ENCODE peak calls at places on chromosomes 7 and 10, in five cellular contexts. G is tibial artery, H is choroid plexus epithelial cell, N is psoas muscle, K is stomach. O is an unnamed sample.

GRCh38 chr10:102230264-102230860 is 4.3 kb downstream of the ELOVL3 start:
- DNase-seq in G (no peak), H (peak; percentile 78), N (peak; percentile 68), K (peak; percentile 60), O (peak; percentile 56)

GRCh38 chr7:142851269-142851668 is 3.6 kb upstream of the EPHB6 start:
- DNase-seq in G (no peak), H (no peak), N (no peak), K (no peak), O (no peak)

GRCh38 chr7:151717415-151717814 is 159.5 kb downstream of the PRKAG2 start:
- DNase-seq in G (no peak), H (no peak), N (no peak), K (peak; percentile 76), O (no peak)

GRCh38 chr10:84540617-84541288 is 212.4 kb downstream of the CCSER2 start:
- DNase-seq in G (no peak), H (peak; percentile 64), N (peak; percentile 58), K (peak; percentile 64), O (peak; percentile 56)

GRCh38 chr10:11181996-11182395 is 164.3 kb downstream of the CELF2 start:
- DNase-seq in G (peak; percentile 82), H (no peak), N (peak; percentile 53), K (no peak), O (no peak)

GRCh38 chr10:3564599-3564998 is 220.4 kb downstream of the KLF6 start:
- DNase-seq in G (no peak), H (no peak), N (no peak), K (no peak), O (no peak)

GRCh38 chr10:49220031-49220430 is 31.8 kb upstream of the TMEM273 start:
- DNase-seq in G (no peak), H (peak; percentile 38), N (no peak), K (no peak), O (no peak)

GRCh38 chr7:9407816-9408215 is 974.4 kb downstream of the NXPH1 start:
- DNase-seq in G (no peak), H (peak; percentile 13), N (no peak), K (no peak), O (peak; percentile 22)

GRCh38 chr7:57403601-57404342 is 46.2 kb upstream of the ZNF716 start:
- DNase-seq in G (peak; percentile 62), H (no peak), N (peak; percentile 69), K (no peak), O (no peak)

GRCh38 chr7:29327455-29327854 is 132.9 kb downstream of the CHN2 start:
- DNase-seq in G (no peak), H (no peak), N (no peak), K (no peak), O (no peak)

GRCh38 chr7:44935583-44935982 is 43.2 kb downstream of the MYO1G start:
- DNase-seq in G (no peak), H (no peak), N (no peak), K (no peak), O (no peak)

GRCh38 chr7:140646931-140647647 is 6.5 kb upstream of the DENND2A start:
- DNase-seq in G (peak; percentile 58), H (peak; percentile 51), N (no peak), K (no peak), O (peak; percentile 35)

GRCh38 chr7:54354436-54354835 is 187.7 kb upstream of the VSTM2A start:
- DNase-seq in G (no peak), H (no peak), N (no peak), K (no peak), O (no peak)

GRCh38 chr10:43204394-43204942 is 62.4 kb downstream of the RASGEF1A start:
- DNase-seq in G (peak; percentile 57), H (no peak), N (no peak), K (no peak), O (no peak)

DNA sequence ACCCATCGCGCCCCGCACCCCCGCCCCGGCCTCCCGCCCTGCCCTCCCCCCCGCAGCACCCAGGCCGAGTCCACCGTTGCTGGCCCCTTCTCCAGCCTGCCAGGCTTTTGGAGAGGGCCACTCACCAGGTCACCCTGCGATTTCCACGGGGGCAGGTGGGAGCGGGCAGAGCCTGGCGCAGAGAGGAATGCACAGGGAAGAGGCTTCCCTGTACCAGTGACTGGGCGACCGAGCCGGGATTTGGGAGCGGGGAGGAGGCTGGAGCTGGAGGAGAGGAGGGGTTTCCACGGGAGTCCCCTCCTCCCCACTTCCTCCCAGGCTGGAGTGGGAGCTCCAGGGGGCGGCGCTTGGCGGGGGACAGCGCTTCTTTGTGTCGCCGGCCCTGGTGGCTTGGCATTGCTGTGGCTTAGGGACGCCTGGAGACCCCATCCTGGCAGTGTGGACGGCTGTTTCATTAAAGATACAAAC is 19.3 kb downstream of the TCAF1 start:
- DNase-seq in G (peak; percentile 81), H (peak; percentile 63), N (peak; percentile 76), K (peak; percentile 39), O (peak; percentile 69)
- H3K4me3 ChIP-seq in G (peak overlapping the region; percentile 62), H (peak overlapping the region; percentile 85), N (peak overlapping the region; percentile 69), K (peak overlapping the region; percentile 60), O (peak overlapping the region; percentile 72)

DNA sequence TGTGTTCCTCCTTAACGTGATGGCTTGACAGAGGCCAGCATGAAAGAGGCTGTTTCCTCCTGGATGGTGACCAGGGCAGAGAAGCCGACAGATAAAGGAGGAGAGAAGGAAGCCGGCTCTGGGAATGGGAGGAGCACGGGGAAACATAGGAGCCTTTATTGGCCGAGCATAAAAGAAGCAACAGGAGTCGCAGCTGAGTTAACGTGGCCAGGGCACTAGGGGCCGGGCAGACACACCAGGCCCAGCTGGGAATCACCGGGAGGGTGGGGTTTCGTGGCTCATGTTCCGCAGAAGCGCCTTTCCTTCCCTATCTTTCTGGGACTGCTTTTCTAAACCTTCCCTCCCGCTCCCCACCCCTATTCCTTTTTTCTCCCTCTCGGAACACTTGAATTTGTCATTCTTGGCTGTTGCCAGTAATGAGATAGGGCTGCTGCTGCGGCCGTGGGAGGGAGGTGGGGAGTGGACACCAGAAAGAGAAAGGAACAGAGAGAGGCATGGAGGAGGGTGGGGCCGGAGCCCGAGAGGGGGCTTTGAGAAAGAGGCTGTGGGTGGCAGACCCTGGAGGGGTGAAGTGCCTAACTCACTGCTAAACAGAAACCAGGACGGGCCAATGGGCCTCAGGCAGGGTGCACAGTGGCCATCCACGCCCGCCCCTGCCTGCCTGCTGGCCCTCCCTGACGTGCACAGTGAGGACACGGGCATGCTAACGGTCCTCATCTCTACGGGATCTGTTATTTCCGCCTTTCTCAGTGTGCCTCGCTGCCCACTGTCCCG is 65.2 kb downstream of the COL13A1 start:
- DNase-seq in G (no peak), H (peak; percentile 82), N (no peak), K (peak; percentile 36), O (peak; percentile 87)
- TF ChIP-seq CTCF in G (no peak), H (peak; percentile 35), N (no peak), K (no peak), O (no peak)

GRCh38 chr10:13731799-13732198 is 145.0 kb downstream of the PRPF18 start:
- DNase-seq in G (no peak), H (no peak), N (no peak), K (no peak), O (no peak)
- H3K4me3 ChIP-seq in G (no peak overlapping the region), H (no peak overlapping the region), N (no peak overlapping the region), K (no peak overlapping the region), O (no peak overlapping the region)

DNA sequence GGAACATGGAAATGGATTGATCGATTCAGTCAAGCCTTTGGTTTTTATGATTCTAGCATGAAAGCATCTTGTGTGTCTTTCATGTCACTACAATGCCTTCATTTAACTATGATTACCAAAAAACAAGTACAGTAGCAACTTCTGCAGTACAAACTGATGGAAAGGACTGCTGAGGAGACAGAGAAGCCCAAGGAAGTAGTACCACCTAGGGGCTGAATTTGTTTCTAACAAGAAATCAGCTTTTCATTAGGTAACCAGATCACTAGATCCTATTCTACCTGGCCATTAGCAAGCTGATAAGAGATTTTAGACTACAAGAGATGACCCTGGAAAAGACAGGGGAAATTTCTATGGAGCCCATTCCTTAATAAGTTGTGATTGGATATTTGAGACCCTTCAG is 3.2 kb upstream of the IFIT1 start:
- DNase-seq in G (no peak), H (peak; percentile 69), N (no peak), K (no peak), O (peak; percentile 70)
- TF ChIP-seq CTCF in G (peak; percentile 43), H (peak; percentile 57), N (peak; percentile 45), K (peak; percentile 16), O (peak; percentile 50)

O was measured in fibroblast of pulmonary artery.